ENCODE peak calls at places on chromosomes 3 and 15, in seven cellular contexts. Y, T, Z, L, R, M and K are unnamed samples.
A peak's percentile ranks its signal among the peaks of the same experiment; 100 is the strongest.

GRCh38 chr15:99343836-99344551 is 92.7 kb downstream of the LRRC28 start:
- DNase-seq in Y (no peak), T (no peak), Z (peak; percentile 48), L (no peak), R (peak; percentile 71), M (no peak), K (peak; percentile 21)

GRCh38 chr3:169454823-169455222 is 208.7 kb downstream of the MECOM start:
- DNase-seq in Y (no peak), T (peak; percentile 59), Z (no peak), L (no peak), R (no peak), M (peak; percentile 5), K (no peak)

GRCh38 chr3:184786271-184787010 is 25.5 kb upstream of the VPS8 start:
- DNase-seq in Y (no peak), T (peak; percentile 92), Z (no peak), L (no peak), R (no peak), M (peak; percentile 73), K (no peak)

GRCh38 chr15:58374147-58374546 is 57.6 kb upstream of the LIPC start:
- DNase-seq in Y (peak; percentile 36), T (no peak), Z (no peak), L (no peak), R (no peak), M (no peak), K (no peak)

GRCh38 chr3:191361456-191361855 is 31.1 kb upstream of the UTS2B start:
- DNase-seq in Y (no peak), T (no peak), Z (peak; percentile 46), L (peak; percentile 18), R (no peak), M (no peak), K (no peak)

GRCh38 chr15:70192490-70192889 is 94.8 kb upstream of the TLE3 start:
- DNase-seq in Y (no peak), T (no peak), Z (no peak), L (no peak), R (no peak), M (no peak), K (no peak)

GRCh38 chr15:29887719-29888118 is 65.5 kb upstream of the TJP1 start:
- DNase-seq in Y (no peak), T (peak; percentile 84), Z (no peak), L (no peak), R (no peak), M (no peak), K (no peak)

GRCh38 chr15:62850791-62851291 is 191.7 kb upstream of the TPM1 start:
- DNase-seq in Y (peak; percentile 53), T (peak; percentile 76), Z (peak; percentile 96), L (peak; percentile 23), R (no peak), M (peak; percentile 38), K (no peak)

GRCh38 chr15:44075535-44075934 is 119.5 kb downstream of the FRMD5 start:
- DNase-seq in Y (no peak), T (no peak), Z (no peak), L (no peak), R (no peak), M (no peak), K (no peak)

GRCh38 chr15:35206060-35206675 is 121.1 kb upstream of the NANOGP8 start:
- DNase-seq in Y (no peak), T (peak; percentile 13), Z (peak; percentile 48), L (no peak), R (no peak), M (no peak), K (peak; percentile 56)

GRCh38 chr15:90871097-90871715 is 2.8 kb downstream of the FURIN start:
- DNase-seq in Y (no peak), T (no peak), Z (peak; percentile 72), L (no peak), R (no peak), M (peak; percentile 64), K (no peak)

GRCh38 chr3:134079111-134079531 is 49.4 kb upstream of the SLCO2A1 start:
- DNase-seq in Y (peak; percentile 90), T (no peak), Z (no peak), L (no peak), R (no peak), M (no peak), K (no peak)

GRCh38 chr3:185878920-185879319 is 54.1 kb upstream of the IGF2BP2 start:
- DNase-seq in Y (no peak), T (no peak), Z (no peak), L (no peak), R (no peak), M (no peak), K (no peak)

GRCh38 chr3:126959921-126960603 is 22.9 kb upstream of the PLXNA1 start:
- DNase-seq in Y (no peak), T (peak; percentile 73), Z (peak; percentile 68), L (no peak), R (peak; percentile 50), M (peak; percentile 73), K (no peak)

GRCh38 chr15:93228546-93228945 is 139.5 kb upstream of the RGMA start:
- DNase-seq in Y (peak; percentile 62), T (no peak), Z (no peak), L (no peak), R (no peak), M (no peak), K (no peak)

GRCh38 chr15:99409097-99409473 is 156.7 kb upstream of the MEF2A start:
- DNase-seq in Y (no peak), T (peak; percentile 60), Z (peak; percentile 77), L (no peak), R (peak; percentile 74), M (peak; percentile 68), K (peak; percentile 49)

GRCh38 chr3:196340466-196340865 is 2.3 kb upstream of the TM4SF19 start:
- DNase-seq in Y (no peak), T (no peak), Z (no peak), L (no peak), R (no peak), M (no peak), K (no peak)

GRCh38 chr3:100454684-100455083 is 37.7 kb upstream of the TMEM45A start:
- DNase-seq in Y (no peak), T (no peak), Z (peak; percentile 55), L (no peak), R (no peak), M (no peak), K (no peak)

GRCh38 chr3:100456745-100457144 is 35.7 kb upstream of the TMEM45A start:
- DNase-seq in Y (no peak), T (no peak), Z (no peak), L (no peak), R (no peak), M (no peak), K (no peak)

GRCh38 chr3:100457811-100458210 is 34.6 kb upstream of the TMEM45A start:
- DNase-seq in Y (no peak), T (no peak), Z (no peak), L (no peak), R (no peak), M (no peak), K (no peak)

GRCh38 chr3:100458814-100459213 is 33.6 kb upstream of the TMEM45A start:
- DNase-seq in Y (no peak), T (no peak), Z (no peak), L (no peak), R (no peak), M (no peak), K (no peak)

GRCh38 chr3:100455841-100456550 is 36.4 kb upstream of the TMEM45A start:
- DNase-seq in Y (no peak), T (no peak), Z (no peak), L (no peak), R (no peak), M (no peak), K (no peak)
- H3K18ac ChIP-seq in Y (no peak overlapping the region), T (no peak overlapping the region), Z (no peak overlapping the region), L (no peak overlapping the region), R (no peak overlapping the region), M (no peak overlapping the region), K (no peak overlapping the region)

GRCh38 chr3:160023476-160023875 is 34.8 kb downstream of the IL12A start:
- DNase-seq in Y (no peak), T (peak; percentile 84), Z (no peak), L (no peak), R (no peak), M (peak; percentile 83), K (no peak)

GRCh38 chr3:160020057-160020711 is 31.5 kb downstream of the IL12A start:
- DNase-seq in Y (no peak), T (no peak), Z (no peak), L (no peak), R (no peak), M (no peak), K (no peak)

GRCh38 chr3:160018959-160019358 is 30.3 kb downstream of the IL12A start:
- DNase-seq in Y (no peak), T (no peak), Z (no peak), L (no peak), R (no peak), M (no peak), K (no peak)

GRCh38 chr3:160016972-160017371 is 28.3 kb downstream of the IL12A start:
- DNase-seq in Y (no peak), T (peak; percentile 79), Z (no peak), L (no peak), R (no peak), M (peak; percentile 61), K (no peak)

GRCh38 chr3:160022068-160022467 is 33.4 kb downstream of the IL12A start:
- DNase-seq in Y (no peak), T (no peak), Z (no peak), L (no peak), R (no peak), M (no peak), K (no peak)
- H3K18ac ChIP-seq in Y (no peak overlapping the region), T (no peak overlapping the region), Z (no peak overlapping the region), L (no peak overlapping the region), R (no peak overlapping the region), M (no peak overlapping the region), K (no peak overlapping the region)

GRCh38 chr3:142817356-142817755 is 71.5 kb downstream of the PCOLCE2 start:
- DNase-seq in Y (no peak), T (no peak), Z (no peak), L (no peak), R (no peak), M (no peak), K (no peak)
- H3K18ac ChIP-seq in Y (no peak overlapping the region), T (no peak overlapping the region), Z (no peak overlapping the region), L (no peak overlapping the region), R (no peak overlapping the region), M (no peak overlapping the region), K (no peak overlapping the region)

GRCh38 chr15:65404196-65404872 is 18.4 kb downstream of the IGDCC4 start:
- DNase-seq in Y (no peak), T (no peak), Z (peak; percentile 62), L (no peak), R (peak; percentile 72), M (no peak), K (no peak)

GRCh38 chr15:65405793-65406192 is 17.0 kb downstream of the IGDCC4 start:
- DNase-seq in Y (no peak), T (no peak), Z (no peak), L (no peak), R (peak; percentile 30), M (no peak), K (no peak)

GRCh38 chr15:65401607-65402240 is 21.0 kb downstream of the IGDCC4 start:
- DNase-seq in Y (no peak), T (no peak), Z (no peak), L (no peak), R (no peak), M (no peak), K (no peak)

GRCh38 chr15:65400760-65401606 is 21.8 kb downstream of the IGDCC4 start:
- DNase-seq in Y (peak; percentile 41), T (peak; percentile 72), Z (peak; percentile 96), L (peak; percentile 85), R (peak; percentile 94), M (peak; percentile 83), K (peak; percentile 94)

DNA sequence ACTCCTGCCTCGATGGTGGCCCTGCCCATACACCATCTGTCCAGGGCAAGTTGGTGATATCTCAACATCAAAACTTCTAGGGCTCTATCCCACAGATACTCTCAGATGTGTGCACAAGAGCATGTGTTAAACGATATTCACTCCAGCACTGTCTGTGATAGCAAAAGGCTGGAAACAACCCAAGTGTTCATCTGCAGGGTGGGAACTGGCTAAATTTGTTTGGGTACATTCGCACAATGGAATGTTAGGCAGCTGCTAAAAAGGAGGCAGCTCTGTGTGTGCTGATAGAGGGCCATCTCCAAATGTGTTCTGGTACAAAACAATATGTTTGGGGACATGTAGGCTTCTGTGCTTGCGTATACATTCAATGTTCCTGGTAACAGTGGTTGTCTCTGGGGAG is 19.8 kb downstream of the IGDCC4 start:
- DNase-seq in Y (no peak), T (no peak), Z (no peak), L (no peak), R (no peak), M (no peak), K (no peak)
- H3K18ac ChIP-seq in Y (no peak overlapping the region), T (no peak overlapping the region), Z (no peak overlapping the region), L (no peak overlapping the region), R (no peak overlapping the region), M (no peak overlapping the region), K (peak overlapping the region; percentile 62)